ENCODE peak calls at places on chromosome 16, in seven cellular contexts. One of them, this sample, is unnamed.

GRCh38 chr16:67959520-67959919 is 8.9 kb downstream of the SLC12A4 start:
- DNase-seq in A549: no peak
- DNase-seq in retinal pigment epithelial cell: no peak
- DNase-seq in ovary: peak
- DNase-seq in BJ: peak
- DNase-seq in fibroblast of lung: peak
- DNase-seq in activated CD8-positive, alpha-beta T cell treated with anti-CD3 and anti-CD28 coated beads for 36 hours: no peak
- DNase-seq in this sample: no peak

GRCh38 chr16:78060295-78060694 is 37.9 kb downstream of the CLEC3A start:
- DNase-seq in A549: no peak
- DNase-seq in retinal pigment epithelial cell: no peak
- DNase-seq in ovary: no peak
- DNase-seq in BJ: no peak
- DNase-seq in fibroblast of lung: no peak
- DNase-seq in activated CD8-positive, alpha-beta T cell treated with anti-CD3 and anti-CD28 coated beads for 36 hours: no peak
- DNase-seq in this sample: no peak

GRCh38 chr16:12538667-12539081 is 265.0 kb downstream of the CPPED1 start:
- DNase-seq in A549: no peak
- DNase-seq in retinal pigment epithelial cell: no peak
- DNase-seq in ovary: no peak
- DNase-seq in BJ: no peak
- DNase-seq in fibroblast of lung: no peak
- DNase-seq in activated CD8-positive, alpha-beta T cell treated with anti-CD3 and anti-CD28 coated beads for 36 hours: peak
- DNase-seq in this sample: no peak

GRCh38 chr16:65318138-65318537 is 196.3 kb upstream of the CDH11 start:
- DNase-seq in A549: no peak
- DNase-seq in retinal pigment epithelial cell: no peak
- DNase-seq in ovary: no peak
- DNase-seq in BJ: no peak
- DNase-seq in fibroblast of lung: no peak
- DNase-seq in activated CD8-positive, alpha-beta T cell treated with anti-CD3 and anti-CD28 coated beads for 36 hours: no peak
- DNase-seq in this sample: no peak

GRCh38 chr16:67100569-67101300 is 9.0 kb upstream of the PHAF1 start:
- DNase-seq in A549: peak
- DNase-seq in retinal pigment epithelial cell: peak
- DNase-seq in ovary: no peak
- DNase-seq in BJ: no peak
- DNase-seq in fibroblast of lung: peak
- DNase-seq in activated CD8-positive, alpha-beta T cell treated with anti-CD3 and anti-CD28 coated beads for 36 hours: no peak
- DNase-seq in this sample: no peak

GRCh38 chr16:23509763-23510153 is 536 bp downstream of the GGA2 start:
- DNase-seq in A549: no peak
- DNase-seq in retinal pigment epithelial cell: peak
- DNase-seq in ovary: peak
- DNase-seq in BJ: no peak
- DNase-seq in fibroblast of lung: peak
- DNase-seq in activated CD8-positive, alpha-beta T cell treated with anti-CD3 and anti-CD28 coated beads for 36 hours: peak
- DNase-seq in this sample: no peak

GRCh38 chr16:75803753-75804152 is 77.5 kb upstream of the CPHXL start:
- DNase-seq in A549: no peak
- DNase-seq in retinal pigment epithelial cell: no peak
- DNase-seq in ovary: no peak
- DNase-seq in BJ: no peak
- DNase-seq in fibroblast of lung: no peak
- DNase-seq in activated CD8-positive, alpha-beta T cell treated with anti-CD3 and anti-CD28 coated beads for 36 hours: no peak
- DNase-seq in this sample: no peak

GRCh38 chr16:70467608-70468007 is 13.2 kb downstream of the FCSK start:
- DNase-seq in A549: no peak
- DNase-seq in retinal pigment epithelial cell: no peak
- DNase-seq in ovary: no peak
- DNase-seq in BJ: no peak
- DNase-seq in fibroblast of lung: no peak
- DNase-seq in activated CD8-positive, alpha-beta T cell treated with anti-CD3 and anti-CD28 coated beads for 36 hours: no peak
- DNase-seq in this sample: no peak

GRCh38 chr16:88977028-88977844 is at the start of gene CBFA2T3:
- DNase-seq in A549: no peak
- DNase-seq in retinal pigment epithelial cell: no peak
- DNase-seq in ovary: peak
- DNase-seq in BJ: no peak
- DNase-seq in fibroblast of lung: peak
- DNase-seq in activated CD8-positive, alpha-beta T cell treated with anti-CD3 and anti-CD28 coated beads for 36 hours: no peak
- DNase-seq in this sample: peak

GRCh38 chr16:67886387-67886786 is 1.7 kb downstream of the NRN1L start:
- DNase-seq in A549: no peak
- DNase-seq in retinal pigment epithelial cell: no peak
- DNase-seq in ovary: no peak
- DNase-seq in BJ: no peak
- DNase-seq in fibroblast of lung: no peak
- DNase-seq in activated CD8-positive, alpha-beta T cell treated with anti-CD3 and anti-CD28 coated beads for 36 hours: no peak
- DNase-seq in this sample: no peak

GRCh38 chr16:81451753-81452680 is 7.4 kb downstream of the CMIP start:
- DNase-seq in A549: no peak
- DNase-seq in retinal pigment epithelial cell: no peak
- DNase-seq in ovary: no peak
- DNase-seq in BJ: no peak
- DNase-seq in fibroblast of lung: no peak
- DNase-seq in activated CD8-positive, alpha-beta T cell treated with anti-CD3 and anti-CD28 coated beads for 36 hours: peak
- DNase-seq in this sample: no peak

GRCh38 chr16:67166035-67166882 is 1.7 kb downstream of the HSF4 start:
- DNase-seq in A549: no peak
- DNase-seq in retinal pigment epithelial cell: no peak
- DNase-seq in ovary: peak
- DNase-seq in BJ: no peak
- DNase-seq in fibroblast of lung: no peak
- DNase-seq in activated CD8-positive, alpha-beta T cell treated with anti-CD3 and anti-CD28 coated beads for 36 hours: peak
- DNase-seq in this sample: no peak

GRCh38 chr16:77898671-77899211 is 110.4 kb downstream of the VAT1L start:
- DNase-seq in A549: no peak
- DNase-seq in retinal pigment epithelial cell: no peak
- DNase-seq in ovary: no peak
- DNase-seq in BJ: no peak
- DNase-seq in fibroblast of lung: peak
- DNase-seq in activated CD8-positive, alpha-beta T cell treated with anti-CD3 and anti-CD28 coated beads for 36 hours: no peak
- DNase-seq in this sample: no peak

GRCh38 chr16:50585331-50585776 is 37.2 kb downstream of the NKD1 start:
- DNase-seq in A549: no peak
- DNase-seq in retinal pigment epithelial cell: no peak
- DNase-seq in ovary: peak
- DNase-seq in BJ: no peak
- DNase-seq in fibroblast of lung: peak
- DNase-seq in activated CD8-positive, alpha-beta T cell treated with anti-CD3 and anti-CD28 coated beads for 36 hours: no peak
- DNase-seq in this sample: no peak

GRCh38 chr16:70151391-70151790 is 22.2 kb upstream of the CLEC18C start:
- DNase-seq in A549: no peak
- DNase-seq in retinal pigment epithelial cell: no peak
- DNase-seq in ovary: no peak
- DNase-seq in BJ: no peak
- DNase-seq in fibroblast of lung: no peak
- DNase-seq in activated CD8-positive, alpha-beta T cell treated with anti-CD3 and anti-CD28 coated beads for 36 hours: no peak
- DNase-seq in this sample: peak

GRCh38 chr16:78745491-78746019 is 646.1 kb downstream of the WWOX start:
- DNase-seq in A549: no peak
- DNase-seq in retinal pigment epithelial cell: no peak
- DNase-seq in ovary: no peak
- DNase-seq in BJ: no peak
- DNase-seq in fibroblast of lung: no peak
- DNase-seq in activated CD8-positive, alpha-beta T cell treated with anti-CD3 and anti-CD28 coated beads for 36 hours: no peak
- DNase-seq in this sample: no peak

GRCh38 chr16:87874639-87875472 is 5.5 kb upstream of the SLC7A5 start:
- DNase-seq in A549: no peak
- DNase-seq in retinal pigment epithelial cell: no peak
- DNase-seq in ovary: no peak
- DNase-seq in BJ: no peak
- DNase-seq in fibroblast of lung: no peak
- DNase-seq in activated CD8-positive, alpha-beta T cell treated with anti-CD3 and anti-CD28 coated beads for 36 hours: peak
- DNase-seq in this sample: peak

GRCh38 chr16:67430504-67431076 is 331 bp upstream of the HSD11B2 start:
- DNase-seq in A549: no peak
- DNase-seq in retinal pigment epithelial cell: no peak
- DNase-seq in ovary: no peak
- DNase-seq in BJ: no peak
- DNase-seq in fibroblast of lung: no peak
- DNase-seq in activated CD8-positive, alpha-beta T cell treated with anti-CD3 and anti-CD28 coated beads for 36 hours: peak
- DNase-seq in this sample: no peak

GRCh38 chr16:79047337-79047736 is 553.2 kb downstream of the MAF start:
- DNase-seq in A549: peak
- DNase-seq in retinal pigment epithelial cell: no peak
- DNase-seq in ovary: no peak
- DNase-seq in BJ: no peak
- DNase-seq in fibroblast of lung: no peak
- DNase-seq in activated CD8-positive, alpha-beta T cell treated with anti-CD3 and anti-CD28 coated beads for 36 hours: peak
- DNase-seq in this sample: no peak

GRCh38 chr16:49767414-49767813 is 88.5 kb downstream of the ZNF423 start:
- DNase-seq in A549: no peak
- DNase-seq in retinal pigment epithelial cell: no peak
- DNase-seq in ovary: no peak
- DNase-seq in BJ: no peak
- DNase-seq in fibroblast of lung: no peak
- DNase-seq in activated CD8-positive, alpha-beta T cell treated with anti-CD3 and anti-CD28 coated beads for 36 hours: no peak
- DNase-seq in this sample: no peak

GRCh38 chr16:1968146-1968953 is 1.7 kb downstream of the RNF151 start:
- DNase-seq in A549: no peak
- DNase-seq in retinal pigment epithelial cell: no peak
- DNase-seq in ovary: no peak
- DNase-seq in BJ: no peak
- DNase-seq in fibroblast of lung: no peak
- DNase-seq in activated CD8-positive, alpha-beta T cell treated with anti-CD3 and anti-CD28 coated beads for 36 hours: no peak
- DNase-seq in this sample: no peak

GRCh38 chr16:15507299-15507958 is 73.0 kb downstream of the BMERB1 start:
- DNase-seq in A549: peak
- DNase-seq in retinal pigment epithelial cell: no peak
- DNase-seq in ovary: no peak
- DNase-seq in BJ: no peak
- DNase-seq in fibroblast of lung: peak
- DNase-seq in activated CD8-positive, alpha-beta T cell treated with anti-CD3 and anti-CD28 coated beads for 36 hours: no peak
- DNase-seq in this sample: no peak

DNA sequence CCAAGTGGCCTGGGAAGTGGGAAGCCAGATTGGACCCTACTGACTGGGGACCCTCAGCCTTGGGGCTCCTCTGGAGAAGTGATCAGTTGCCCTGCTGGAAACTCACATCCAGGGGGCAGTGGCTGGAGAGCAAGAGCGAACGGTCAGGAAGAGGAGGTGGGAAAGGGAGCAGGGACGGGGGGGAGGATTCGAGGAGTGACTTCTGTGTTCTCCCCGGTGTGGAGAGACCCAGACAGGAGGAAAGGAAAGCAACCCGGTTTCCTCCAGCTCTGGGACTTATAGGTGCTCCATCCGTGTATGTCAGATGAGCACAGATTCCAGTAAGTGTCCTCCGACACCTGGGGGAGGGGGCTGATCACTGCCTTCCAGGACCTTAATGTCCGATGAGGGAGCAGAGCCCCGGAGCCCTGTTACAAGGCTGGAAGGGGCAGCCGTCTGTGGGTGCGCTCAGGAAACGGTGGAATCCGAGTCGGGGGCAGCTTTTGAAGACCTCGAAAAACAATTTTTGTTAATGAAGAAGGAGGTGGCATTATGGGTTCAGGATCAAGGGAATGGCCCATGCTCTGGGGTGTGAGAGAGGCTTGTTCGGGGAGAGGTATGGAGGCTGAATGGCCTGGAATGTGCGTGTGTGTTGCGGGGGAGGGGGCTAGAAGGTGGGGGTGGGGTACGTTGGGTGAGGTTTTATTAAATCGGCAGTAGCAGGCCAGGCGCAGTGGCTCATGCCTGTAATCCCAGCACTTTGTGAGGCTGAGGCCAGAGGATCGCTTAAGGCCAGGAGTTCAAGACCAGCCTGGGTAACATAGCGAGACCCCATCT is 34.8 kb upstream of the NDRG4 start:
- DNase-seq in A549: peak
- DNase-seq in retinal pigment epithelial cell: no peak
- DNase-seq in ovary: no peak
- DNase-seq in BJ: no peak
- DNase-seq in fibroblast of lung: no peak
- DNase-seq in activated CD8-positive, alpha-beta T cell treated with anti-CD3 and anti-CD28 coated beads for 36 hours: no peak
- DNase-seq in this sample: no peak
- TF ChIP-seq CTCF in A549: no peak
- TF ChIP-seq CTCF in retinal pigment epithelial cell: peak
- TF ChIP-seq CTCF in ovary: no peak
- TF ChIP-seq CTCF in BJ: no peak
- TF ChIP-seq CTCF in fibroblast of lung: no peak
- TF ChIP-seq CTCF in activated CD8-positive, alpha-beta T cell treated with anti-CD3 and anti-CD28 coated beads for 36 hours: no peak
- TF ChIP-seq CTCF in this sample: no peak

DNA sequence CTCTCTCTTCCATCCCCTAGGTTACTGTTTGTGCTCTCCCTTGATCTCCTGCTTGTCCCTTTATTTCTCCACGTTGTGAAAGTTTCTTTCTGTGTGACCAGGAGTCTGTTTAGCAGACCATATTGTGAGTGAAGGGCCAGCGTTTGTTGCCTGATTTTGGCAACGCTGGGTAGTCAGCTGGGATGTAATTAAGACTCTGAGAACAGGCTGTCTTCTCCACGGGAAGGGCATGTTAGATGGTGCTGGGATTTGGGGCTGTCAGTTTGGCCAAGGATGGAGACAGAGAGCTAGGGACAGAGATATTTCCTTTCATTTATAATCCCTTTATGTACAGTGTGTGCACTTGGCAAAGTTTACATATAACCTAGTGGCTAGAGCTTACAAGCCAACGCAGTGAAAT is 263.2 kb downstream of the FTO start:
- DNase-seq in A549: no peak
- DNase-seq in retinal pigment epithelial cell: no peak
- DNase-seq in ovary: no peak
- DNase-seq in BJ: no peak
- DNase-seq in fibroblast of lung: no peak
- DNase-seq in activated CD8-positive, alpha-beta T cell treated with anti-CD3 and anti-CD28 coated beads for 36 hours: no peak
- DNase-seq in this sample: no peak
- TF ChIP-seq CTCF in A549: no peak
- TF ChIP-seq CTCF in retinal pigment epithelial cell: no peak
- TF ChIP-seq CTCF in ovary: no peak
- TF ChIP-seq CTCF in BJ: no peak
- TF ChIP-seq CTCF in fibroblast of lung: no peak
- TF ChIP-seq CTCF in activated CD8-positive, alpha-beta T cell treated with anti-CD3 and anti-CD28 coated beads for 36 hours: no peak
- TF ChIP-seq CTCF in this sample: no peak

GRCh38 chr16:56274369-56274768 is 83.1 kb downstream of the GNAO1 start:
- DNase-seq in A549: no peak
- DNase-seq in retinal pigment epithelial cell: no peak
- DNase-seq in ovary: no peak
- DNase-seq in BJ: no peak
- DNase-seq in fibroblast of lung: no peak
- DNase-seq in activated CD8-positive, alpha-beta T cell treated with anti-CD3 and anti-CD28 coated beads for 36 hours: no peak
- DNase-seq in this sample: no peak
- TF ChIP-seq CTCF in A549: no peak
- TF ChIP-seq CTCF in retinal pigment epithelial cell: no peak
- TF ChIP-seq CTCF in ovary: no peak
- TF ChIP-seq CTCF in BJ: no peak
- TF ChIP-seq CTCF in fibroblast of lung: no peak
- TF ChIP-seq CTCF in activated CD8-positive, alpha-beta T cell treated with anti-CD3 and anti-CD28 coated beads for 36 hours: no peak
- TF ChIP-seq CTCF in this sample: no peak

GRCh38 chr16:56877783-56878182 is 12.8 kb downstream of the SLC12A3 start:
- DNase-seq in A549: no peak
- DNase-seq in retinal pigment epithelial cell: no peak
- DNase-seq in ovary: no peak
- DNase-seq in BJ: no peak
- DNase-seq in fibroblast of lung: no peak
- DNase-seq in activated CD8-positive, alpha-beta T cell treated with anti-CD3 and anti-CD28 coated beads for 36 hours: no peak
- DNase-seq in this sample: no peak
- TF ChIP-seq CTCF in A549: no peak
- TF ChIP-seq CTCF in retinal pigment epithelial cell: no peak
- TF ChIP-seq CTCF in ovary: no peak
- TF ChIP-seq CTCF in BJ: no peak
- TF ChIP-seq CTCF in fibroblast of lung: no peak
- TF ChIP-seq CTCF in activated CD8-positive, alpha-beta T cell treated with anti-CD3 and anti-CD28 coated beads for 36 hours: no peak
- TF ChIP-seq CTCF in this sample: no peak